ENCODE peak calls at places on chromosomes 13 and 19, in eight cellular contexts. B is esophagus squamous epithelium, U is uterus, K is tibial artery, I is neural progenitor cell, N is PC-9, Z is GM23338, C is tibial nerve. E is an unnamed sample. For H3K27me3, the result is how much of the 10 kb centered on the place peaks cover.

GRCh38 chr13:99256709-99257108 is 1.5 kb downstream of the GPR18 start:
- DNase-seq in B (no peak), U (no peak), K (no peak), I (no peak), N (no peak), Z (no peak), C (no peak), E (no peak)

GRCh38 chr19:50510121-50510670 is 795 bp downstream of the JOSD2 start:
- DNase-seq in B (no peak), U (no peak), K (no peak), I (peak), N (no peak), Z (no peak), C (no peak), E (no peak)

GRCh38 chr19:55677572-55678028 is 2.6 kb downstream of the EPN1 start:
- DNase-seq in B (no peak), U (no peak), K (no peak), I (no peak), N (no peak), Z (no peak), C (no peak), E (no peak)

GRCh38 chr13:98873377-98874028 is 104.4 kb downstream of the DOCK9 start:
- DNase-seq in B (no peak), U (no peak), K (no peak), I (no peak), N (no peak), Z (peak), C (no peak), E (no peak)

GRCh38 chr13:63344711-63345110 is 1929.1 kb upstream of the PCDH20 start:
- DNase-seq in B (no peak), U (no peak), K (no peak), I (no peak), N (no peak), Z (no peak), C (no peak), E (no peak)

GRCh38 chr19:32819415-32820400 is 49.9 kb downstream of the SLC7A9 start:
- DNase-seq in B (no peak), U (no peak), K (no peak), I (no peak), N (peak), Z (no peak), C (no peak), E (no peak)

GRCh38 chr13:49218493-49219051 is 1.6 kb upstream of the MLNR start:
- DNase-seq in B (no peak), U (no peak), K (no peak), I (peak), N (no peak), Z (peak), C (no peak), E (no peak)

GRCh38 chr19:3433805-3434540 is 46.4 kb downstream of the SMIM24 start:
- DNase-seq in B (no peak), U (no peak), K (no peak), I (no peak), N (no peak), Z (no peak), C (no peak), E (no peak)

GRCh38 chr19:18795540-18795939 is 4.4 kb upstream of the COMP start:
- DNase-seq in B (no peak), U (no peak), K (no peak), I (peak), N (peak), Z (peak), C (no peak), E (no peak)

GRCh38 chr19:50719119-50719435 is 525 bp downstream of the SHANK1 start:
- DNase-seq in B (no peak), U (no peak), K (no peak), I (no peak), N (no peak), Z (no peak), C (no peak), E (no peak)

GRCh38 chr13:85741017-85741416 is 58.2 kb downstream of the SLITRK6 start:
- DNase-seq in B (no peak), U (no peak), K (no peak), I (no peak), N (no peak), Z (no peak), C (no peak), E (no peak)

GRCh38 chr19:4991538-4991937 is 22.6 kb downstream of the KDM4B start:
- DNase-seq in B (no peak), U (no peak), K (no peak), I (no peak), N (no peak), Z (no peak), C (no peak), E (no peak)

GRCh38 chr19:31261651-31262331 is 87.4 kb downstream of the TSHZ3 start:
- DNase-seq in B (no peak), U (peak), K (no peak), I (no peak), N (no peak), Z (no peak), C (no peak), E (no peak)

GRCh38 chr13:48532146-48532472 is 771 bp downstream of the RCBTB2 start:
- DNase-seq in B (no peak), U (no peak), K (no peak), I (peak), N (no peak), Z (no peak), C (no peak), E (no peak)

GRCh38 chr13:107370036-107370785 is 802.3 kb upstream of the ARGLU1 start:
- DNase-seq in B (no peak), U (no peak), K (no peak), I (no peak), N (no peak), Z (no peak), C (no peak), E (no peak)

GRCh38 chr13:106143392-106143791 is 392.1 kb downstream of the EFNB2 start:
- DNase-seq in B (no peak), U (no peak), K (no peak), I (no peak), N (no peak), Z (no peak), C (no peak), E (no peak)

GRCh38 chr13:65638572-65639168 is 1591.5 kb downstream of the PCDH9 start:
- DNase-seq in B (no peak), U (no peak), K (no peak), I (peak), N (no peak), Z (peak), C (no peak), E (no peak)

GRCh38 chr13:97030705-97031452 is 36.6 kb upstream of the OXGR1 start:
- DNase-seq in B (no peak), U (no peak), K (no peak), I (peak), N (peak), Z (peak), C (no peak), E (no peak)

GRCh38 chr19:57802269-57802668 is 12.4 kb downstream of the ZNF552 start:
- DNase-seq in B (no peak), U (no peak), K (no peak), I (no peak), N (no peak), Z (peak), C (no peak), E (no peak)

GRCh38 chr13:27034678-27035111 is 136.9 kb downstream of the USP12 start:
- DNase-seq in B (no peak), U (no peak), K (no peak), I (peak), N (no peak), Z (peak), C (no peak), E (no peak)

GRCh38 chr19:12778905-12779161 is 3.5 kb upstream of the HOOK2 start:
- DNase-seq in B (no peak), U (no peak), K (no peak), I (no peak), N (no peak), Z (peak), C (no peak), E (no peak)

GRCh38 chr13:114049026-114049425 is 75.2 kb upstream of the C13orf46 start:
- DNase-seq in B (no peak), U (no peak), K (no peak), I (no peak), N (no peak), Z (no peak), C (no peak), E (no peak)

GRCh38 chr13:93758575-93758974 is 532.0 kb downstream of the GPC6 start:
- DNase-seq in B (no peak), U (no peak), K (no peak), I (no peak), N (no peak), Z (no peak), C (no peak), E (no peak)

GRCh38 chr19:3621689-3622088 is 4.9 kb downstream of the CACTIN start:
- DNase-seq in B (no peak), U (no peak), K (no peak), I (no peak), N (no peak), Z (no peak), C (no peak), E (no peak)

GRCh38 chr13:30829145-30829544 is 76.9 kb upstream of the MEDAG start:
- DNase-seq in B (no peak), U (no peak), K (no peak), I (no peak), N (peak), Z (no peak), C (no peak), E (peak)

GRCh38 chr13:73618275-73618865 is 515.8 kb downstream of the KLF12 start:
- DNase-seq in B (no peak), U (no peak), K (no peak), I (no peak), N (no peak), Z (peak), C (no peak), E (no peak)

GRCh38 chr19:1472227-1473055 is 6.6 kb downstream of the C19orf25 start:
- DNase-seq in B (no peak), U (no peak), K (no peak), I (no peak), N (no peak), Z (no peak), C (no peak), E (no peak)

GRCh38 chr19:12090807-12091206 is 26.3 kb downstream of the ZNF844 start:
- DNase-seq in B (no peak), U (peak), K (peak), I (peak), N (no peak), Z (peak), C (no peak), E (no peak)

GRCh38 chr13:26721251-26721939 is 39.2 kb downstream of the GPR12 start:
- DNase-seq in B (no peak), U (no peak), K (no peak), I (no peak), N (no peak), Z (no peak), C (no peak), E (no peak)

GRCh38 chr13:22871248-22871647 is 309.5 kb upstream of the SGCG start:
- DNase-seq in B (no peak), U (no peak), K (no peak), I (no peak), N (no peak), Z (no peak), C (no peak), E (no peak)

GRCh38 chr13:52845766-52846566 is 2.5 kb downstream of the PCDH8 start:
- DNase-seq in B (no peak), U (no peak), K (no peak), I (peak), N (no peak), Z (peak), C (no peak), E (no peak)

GRCh38 chr13:25114220-25114619 is 18.3 kb downstream of the PABPC3 start:
- DNase-seq in B (no peak), U (no peak), K (peak), I (peak), N (peak), Z (peak), C (peak), E (peak)

GRCh38 chr19:20182232-20182785 is 15.3 kb downstream of the ZNF486 start:
- DNase-seq in B (no peak), U (no peak), K (no peak), I (no peak), N (no peak), Z (no peak), C (no peak), E (no peak)

GRCh38 chr19:53961523-53962345 is 1.0 kb upstream of the CACNG8 start:
- DNase-seq in B (no peak), U (no peak), K (no peak), I (peak), N (no peak), Z (peak), C (no peak), E (no peak)

GRCh38 chr19:19654441-19654840 is 9.0 kb downstream of the ATP13A1 start:
- DNase-seq in B (no peak), U (no peak), K (no peak), I (no peak), N (no peak), Z (no peak), C (no peak), E (no peak)

GRCh38 chr13:105167385-105167784 is 1368.1 kb downstream of the EFNB2 start:
- DNase-seq in B (no peak), U (no peak), K (no peak), I (no peak), N (no peak), Z (no peak), C (no peak), E (no peak)

GRCh38 chr19:871446-872265 is 12.2 kb downstream of the CFD start:
- DNase-seq in B (no peak), U (no peak), K (no peak), I (peak), N (no peak), Z (peak), C (no peak), E (no peak)

GRCh38 chr13:45381196-45381595 is 37.0 kb downstream of the SLC25A30 start:
- DNase-seq in B (no peak), U (no peak), K (no peak), I (no peak), N (no peak), Z (no peak), C (no peak), E (no peak)

GRCh38 chr19:6767081-6767356 is 216 bp downstream of the SH2D3A start:
- DNase-seq in B (no peak), U (no peak), K (no peak), I (peak), N (peak), Z (peak), C (no peak), E (no peak)
- H3K4me3 ChIP-seq in B (peak), U (no peak), K (peak), I (peak), N (peak), Z (peak), C (no peak), E (peak)

DNA sequence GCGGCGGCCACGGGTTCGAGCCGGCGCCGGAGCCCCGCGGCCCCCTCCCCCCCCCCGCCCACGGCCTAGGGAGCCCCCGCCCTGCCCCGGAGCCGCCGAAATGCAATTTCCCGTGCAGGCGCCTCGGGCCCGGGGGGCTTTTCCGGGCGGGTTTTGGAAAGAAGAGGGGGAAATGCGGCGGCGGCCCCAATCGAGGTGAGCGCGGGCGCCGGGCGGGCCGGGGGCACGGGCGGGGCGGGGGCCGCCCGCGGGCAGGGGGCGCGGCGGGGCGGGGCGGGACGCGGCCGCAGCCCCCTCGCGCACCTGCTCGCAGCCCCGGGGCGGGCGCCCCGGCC is 11.7 kb upstream of the NANOS3 start:
- DNase-seq in B (no peak), U (no peak), K (no peak), I (no peak), N (no peak), Z (no peak), C (no peak), E (no peak)
- H3K27me3 ChIP-seq in B (under half), U (under half), K (under half), I (half or more), N (under half), Z (half or more), C (under half), E (under half)

DNA sequence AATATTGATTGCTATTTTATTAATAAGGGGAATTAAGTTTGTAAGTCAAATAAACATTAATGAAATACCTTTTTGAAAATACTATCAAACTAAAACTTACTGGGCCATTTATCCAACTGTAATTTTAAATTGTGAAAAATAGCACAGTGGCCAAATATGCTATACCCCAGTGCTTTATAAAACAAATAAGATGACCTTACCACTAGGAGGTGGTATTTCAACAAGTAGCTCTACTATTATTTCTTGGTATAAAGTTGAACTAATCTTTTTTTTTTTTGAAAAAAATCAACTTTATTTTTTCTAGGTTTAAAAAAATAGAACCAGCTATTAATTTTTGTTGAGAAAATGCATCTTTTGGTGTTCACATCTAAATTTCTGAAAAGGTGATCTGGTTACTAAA is 14.7 kb downstream of the LACC1 start:
- DNase-seq in B (no peak), U (no peak), K (no peak), I (no peak), N (no peak), Z (peak), C (no peak), E (no peak)
- TF ChIP-seq CTCF in B (peak), U (no peak), K (no peak), I (peak), N (peak), Z (no peak), C (no peak), E (peak)

GRCh38 chr13:50518791-50519201 is 324.7 kb downstream of the DLEU7 start:
- DNase-seq in B (no peak), U (no peak), K (peak), I (no peak), N (no peak), Z (no peak), C (no peak), E (no peak)
- H3K4me3 ChIP-seq in B (no peak), U (no peak), K (no peak), I (no peak), N (no peak), Z (no peak), C (no peak), E (no peak)

GRCh38 chr19:43640424-43640757 is 741 bp upstream of the CADM4 start:
- DNase-seq in B (no peak), U (no peak), K (no peak), I (no peak), N (no peak), Z (peak), C (no peak), E (no peak)
- H3K27me3 ChIP-seq in B (under half), U (under half), K (half or more), I (under half), N (under half), Z (half or more), C (under half), E (under half)

GRCh38 chr19:46431824-46432223 is 3.1 kb upstream of the PNMA8C start:
- DNase-seq in B (no peak), U (no peak), K (peak), I (no peak), N (no peak), Z (peak), C (no peak), E (no peak)
- TF ChIP-seq CTCF in B (no peak), U (no peak), K (no peak), I (peak), N (peak), Z (peak), C (no peak), E (peak)

GRCh38 chr19:15317392-15318011 is 14.8 kb downstream of the BRD4 start:
- DNase-seq in B (no peak), U (no peak), K (no peak), I (no peak), N (no peak), Z (peak), C (no peak), E (no peak)

GRCh38 chr19:15313649-15314279 is 18.6 kb downstream of the BRD4 start:
- DNase-seq in B (no peak), U (no peak), K (no peak), I (no peak), N (no peak), Z (no peak), C (no peak), E (no peak)

GRCh38 chr19:15318241-15318691 is 14.1 kb downstream of the BRD4 start:
- DNase-seq in B (no peak), U (no peak), K (no peak), I (no peak), N (no peak), Z (no peak), C (no peak), E (no peak)

GRCh38 chr19:15315101-15315500 is 17.2 kb downstream of the BRD4 start:
- DNase-seq in B (no peak), U (no peak), K (no peak), I (no peak), N (peak), Z (no peak), C (no peak), E (no peak)

DNA sequence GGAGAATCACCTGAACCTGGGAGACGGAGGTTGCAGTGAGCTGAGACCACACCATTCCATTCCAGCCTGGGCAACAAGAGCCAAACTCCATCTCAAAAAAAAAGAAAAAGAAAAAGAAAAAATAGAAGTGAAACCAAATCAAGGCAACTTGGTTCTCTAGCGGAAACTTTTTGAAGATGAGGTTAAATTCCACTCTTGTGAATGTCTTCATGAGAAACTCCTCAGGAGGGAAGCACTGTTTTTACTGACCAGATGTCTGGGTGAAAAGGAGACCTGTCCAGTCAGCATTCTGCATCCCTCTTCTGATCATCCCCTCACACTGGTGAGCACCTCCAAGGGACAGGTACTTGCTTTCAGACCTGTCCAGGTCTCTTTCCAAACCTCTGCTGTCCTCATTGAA is 15.8 kb downstream of the BRD4 start:
- DNase-seq in B (no peak), U (no peak), K (no peak), I (no peak), N (no peak), Z (no peak), C (no peak), E (no peak)
- H3K4me3 ChIP-seq in B (no peak), U (no peak), K (no peak), I (no peak), N (no peak), Z (no peak), C (no peak), E (no peak)

GRCh38 chr13:41455725-41456419 is 1.5 kb upstream of the RGCC start:
- DNase-seq in B (no peak), U (no peak), K (no peak), I (peak), N (no peak), Z (peak), C (no peak), E (no peak)
- H3K27me3 ChIP-seq in B (under half), U (under half), K (under half), I (half or more), N (under half), Z (half or more), C (under half), E (under half)

E was measured in kidney epithelial cell.